ENCODE peak calls at places on chromosomes 5 and 9, in eight cellular contexts. T, Z, O, N, M, J, F and Y are unnamed samples.
A peak's percentile ranks its signal among the peaks of the same experiment; 100 is the strongest.

GRCh38 chr5:24389968-24390367 is 254.8 kb downstream of the CDH10 start:
- DNase-seq in J (no peak), T (no peak), F (no peak), Z (no peak), N (no peak), M (no peak), O (no peak), Y (no peak)

GRCh38 chr9:114317665-114318357 is 5.1 kb upstream of the ORM1 start:
- DNase-seq in M (no peak), J (no peak), O (no peak), N (no peak), F (no peak), T (no peak), Z (no peak), Y (no peak)

GRCh38 chr5:114237766-114238165 is 124.1 kb upstream of the KCNN2 start:
- DNase-seq in J (no peak), N (no peak), T (no peak), Z (no peak), M (no peak), O (no peak), F (no peak), Y (no peak)

GRCh38 chr5:180658774-180659564 is 9.6 kb upstream of the FLT4 start:
- DNase-seq in T (no peak), M (no peak), J (no peak), F (no peak), N (no peak), O (no peak), Z (no peak), Y (no peak)

GRCh38 chr5:9313751-9314150 is 232.1 kb downstream of the SEMA5A start:
- DNase-seq in M (no peak), F (no peak), O (no peak), Z (no peak), J (no peak), T (no peak), N (no peak), Y (no peak)

GRCh38 chr5:93076566-93076965 is 504.5 kb downstream of the NR2F1-AS1 start:
- DNase-seq in M (no peak), F (no peak), N (no peak), J (no peak), Z (no peak), O (no peak), T (no peak), Y (no peak)

GRCh38 chr9:98215821-98216220 is 23.4 kb upstream of the CORO2A start:
- DNase-seq in N (no peak), T (no peak), O (no peak), Z (peak; percentile 44), J (peak; percentile 25), M (no peak), F (no peak), Y (no peak)

GRCh38 chr5:62937661-62938558 is 359.3 kb downstream of the LRRC70 start:
- DNase-seq in N (no peak), Z (no peak), O (no peak), T (no peak), M (no peak), F (no peak), J (no peak), Y (no peak)

GRCh38 chr5:172903790-172904189 is 55.4 kb upstream of the RPL26L1 start:
- DNase-seq in J (peak; percentile 79), N (no peak), T (peak; percentile 73), Z (peak; percentile 86), O (no peak), F (no peak), M (peak; percentile 76), Y (no peak)

GRCh38 chr9:114310471-114311450 is 12.1 kb upstream of the ORM1 start:
- DNase-seq in F (no peak), T (peak; percentile 4), J (no peak), Z (no peak), O (no peak), M (no peak), N (no peak), Y (no peak)

GRCh38 chr5:78287833-78288232 is 6.7 kb downstream of the AP3B1 start:
- DNase-seq in F (no peak), J (no peak), O (no peak), N (no peak), Z (peak; percentile 43), M (no peak), T (no peak), Y (no peak)

GRCh38 chr5:155947394-155948062 is 379.4 kb upstream of the SGCD start:
- DNase-seq in N (no peak), F (no peak), O (no peak), Z (no peak), T (no peak), J (no peak), M (no peak), Y (no peak)

GRCh38 chr5:127492854-127493738 is 24.3 kb upstream of the PRRC1 start:
- DNase-seq in J (no peak), F (no peak), M (no peak), Z (no peak), N (no peak), T (no peak), O (no peak), Y (no peak)

GRCh38 chr5:176413255-176413565 is 3.1 kb downstream of the CLTB start:
- DNase-seq in F (no peak), T (no peak), M (no peak), N (no peak), J (peak; percentile 60), O (no peak), Z (peak; percentile 87), Y (no peak)

GRCh38 chr5:88888291-88888690 is 5.3 kb upstream of the MEF2C start:
- DNase-seq in J (no peak), T (no peak), M (no peak), N (no peak), F (no peak), Z (no peak), O (no peak), Y (no peak)

GRCh38 chr5:73280821-73281746 is 108.1 kb downstream of the TMEM174 start:
- DNase-seq in M (peak; percentile 85), F (peak; percentile 45), J (peak; percentile 66), N (no peak), T (peak; percentile 81), O (no peak), Z (peak; percentile 80), Y (no peak)

GRCh38 chr5:73282923-73283322 is 109.9 kb downstream of the TMEM174 start:
- DNase-seq in T (peak; percentile 33), O (no peak), M (peak; percentile 69), J (no peak), F (no peak), N (no peak), Z (no peak), Y (no peak)

GRCh38 chr5:73278693-73279092 is 105.7 kb downstream of the TMEM174 start:
- DNase-seq in Z (no peak), T (peak; percentile 70), F (no peak), N (no peak), O (no peak), J (no peak), M (peak; percentile 75), Y (no peak)

GRCh38 chr5:73282383-73282782 is 109.4 kb downstream of the TMEM174 start:
- DNase-seq in N (no peak), O (no peak), F (no peak), J (no peak), M (no peak), T (no peak), Z (no peak), Y (no peak)

DNA sequence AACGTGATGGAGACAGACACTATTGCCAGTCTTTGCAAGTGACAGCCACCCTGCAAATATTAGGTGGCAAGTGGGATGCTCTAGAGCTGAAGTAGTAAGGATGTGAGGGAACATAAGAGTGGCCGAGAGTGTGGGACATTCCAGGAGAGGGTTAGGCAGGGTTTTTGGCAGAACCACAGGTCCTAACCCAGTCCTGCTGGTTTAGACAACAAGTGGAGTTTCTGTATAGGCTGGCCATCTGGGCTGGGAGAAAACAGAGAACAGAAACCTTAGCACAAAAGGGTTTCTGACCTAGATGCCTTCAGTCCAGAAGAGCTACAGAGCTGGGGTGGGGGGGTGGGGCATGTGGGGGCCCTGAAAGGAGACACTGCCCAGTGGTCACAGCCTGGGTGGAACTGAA is 107.4 kb downstream of the TMEM174 start:
- DNase-seq in J (no peak), O (no peak), F (no peak), M (no peak), N (no peak), Z (no peak), T (no peak), Y (no peak)
- H3K9me3 ChIP-seq in J (no peaks in the 10 kb centered on the region), O (no peaks in the 10 kb centered on the region), F (no peaks in the 10 kb centered on the region), M (no peaks in the 10 kb centered on the region), N (no peaks in the 10 kb centered on the region), Z (no peaks in the 10 kb centered on the region), T (no peaks in the 10 kb centered on the region), Y (no peaks in the 10 kb centered on the region)

GRCh38 chr5:33901176-33901575 is 9.4 kb upstream of the ADAMTS12 start:
- DNase-seq in O (no peak), T (no peak), N (no peak), M (no peak), Z (no peak), F (no peak), J (no peak), Y (no peak)

GRCh38 chr5:33905381-33905780 is 13.6 kb upstream of the ADAMTS12 start:
- DNase-seq in F (no peak), T (no peak), M (no peak), O (no peak), N (no peak), Z (no peak), J (no peak), Y (no peak)

GRCh38 chr5:33903118-33903517 is 11.3 kb upstream of the ADAMTS12 start:
- DNase-seq in F (no peak), Z (no peak), T (no peak), M (no peak), J (no peak), O (no peak), N (no peak), Y (no peak)
- H3K9me3 ChIP-seq in F (peaks cover 8% of the 10 kb centered on the region), Z (peaks cover 10% of the 10 kb centered on the region), T (peaks cover 4% of the 10 kb centered on the region), M (no peaks in the 10 kb centered on the region), J (no peaks in the 10 kb centered on the region), O (peaks cover 22% of the 10 kb centered on the region), N (no peaks in the 10 kb centered on the region), Y (peaks cover 4% of the 10 kb centered on the region)

DNA sequence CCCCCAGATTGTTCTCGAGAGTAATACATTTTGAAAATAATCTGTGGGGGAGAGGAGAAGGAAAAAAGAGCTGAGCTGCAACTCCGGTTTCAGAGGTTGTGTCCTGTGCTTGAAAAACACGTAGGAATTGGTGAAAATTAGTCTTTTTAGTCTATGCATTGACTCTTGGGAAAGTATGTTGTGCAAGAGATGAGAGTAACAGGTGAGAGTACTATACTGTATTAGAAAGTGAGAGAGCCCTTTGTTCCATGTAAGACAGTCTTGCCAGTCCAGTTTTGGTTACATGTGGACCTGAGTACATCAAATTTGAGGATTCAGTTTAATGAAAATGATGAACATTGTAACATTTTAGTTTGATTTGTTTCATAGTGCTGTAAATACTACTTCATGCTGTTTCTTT is 27.8 kb downstream of the ERBIN start:
- DNase-seq in O (no peak), M (no peak), J (no peak), N (no peak), T (no peak), Z (no peak), F (no peak), Y (no peak)
- H3K9me3 ChIP-seq in O (peaks cover 6% of the 10 kb centered on the region), M (no peaks in the 10 kb centered on the region), J (no peaks in the 10 kb centered on the region), N (no peaks in the 10 kb centered on the region), T (no peaks in the 10 kb centered on the region), Z (no peaks in the 10 kb centered on the region), F (no peaks in the 10 kb centered on the region), Y (no peaks in the 10 kb centered on the region)

DNA sequence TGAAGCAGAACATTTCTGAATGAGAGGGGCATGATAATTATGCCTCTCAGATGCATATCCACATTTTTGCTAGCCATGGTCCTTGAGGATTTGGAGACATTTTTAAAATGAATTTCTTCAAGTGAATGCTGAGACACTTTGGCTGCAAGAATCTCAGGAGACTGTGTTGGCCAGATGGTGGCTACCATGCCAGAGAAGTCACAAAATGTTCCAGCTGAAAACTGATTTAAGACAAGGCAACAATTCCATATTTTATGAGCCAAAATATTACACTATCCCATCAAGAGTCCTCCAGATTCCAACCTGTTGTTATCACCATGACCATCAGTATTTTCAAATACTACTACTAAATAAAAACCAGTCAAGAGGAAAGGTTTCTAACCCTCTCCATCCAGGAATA is 859.5 kb upstream of the DMAC1 start:
- DNase-seq in Z (no peak), J (no peak), T (no peak), N (no peak), O (no peak), M (no peak), F (no peak), Y (no peak)
- H3K9me3 ChIP-seq in Z (peaks cover 6% of the 10 kb centered on the region), J (no peaks in the 10 kb centered on the region), T (no peaks in the 10 kb centered on the region), N (no peaks in the 10 kb centered on the region), O (no peaks in the 10 kb centered on the region), M (no peaks in the 10 kb centered on the region), F (no peaks in the 10 kb centered on the region), Y (no peaks in the 10 kb centered on the region)